ENCODE peak calls at places on chromosomes 12 and 14, in five cellular contexts. One of them, this sample, is unnamed.

GRCh38 chr14:100304825-100305445 is 1.3 kb downstream of the SLC25A29 start:
- DNase-seq in PC-3: peak
- DNase-seq in esophagus muscularis mucosa: no peak
- DNase-seq in fibroblast of the aortic adventitia: peak
- DNase-seq in HFF-Myc: no peak
- DNase-seq in this sample: peak

GRCh38 chr14:89828473-89829200 is 125.9 kb downstream of the EFCAB11 start:
- DNase-seq in PC-3: no peak
- DNase-seq in esophagus muscularis mucosa: no peak
- DNase-seq in fibroblast of the aortic adventitia: no peak
- DNase-seq in HFF-Myc: no peak
- DNase-seq in this sample: no peak

GRCh38 chr12:38911611-38912010 is 6.2 kb upstream of the CPNE8 start:
- DNase-seq in PC-3: peak
- DNase-seq in esophagus muscularis mucosa: no peak
- DNase-seq in fibroblast of the aortic adventitia: no peak
- DNase-seq in HFF-Myc: no peak
- DNase-seq in this sample: no peak

GRCh38 chr12:92845320-92845719 is 83.8 kb downstream of the EEA1 start:
- DNase-seq in PC-3: no peak
- DNase-seq in esophagus muscularis mucosa: no peak
- DNase-seq in fibroblast of the aortic adventitia: no peak
- DNase-seq in HFF-Myc: no peak
- DNase-seq in this sample: no peak

GRCh38 chr12:108642269-108642870 is 8.7 kb upstream of the SELPLG start:
- DNase-seq in PC-3: no peak
- DNase-seq in esophagus muscularis mucosa: no peak
- DNase-seq in fibroblast of the aortic adventitia: no peak
- DNase-seq in HFF-Myc: no peak
- DNase-seq in this sample: no peak

GRCh38 chr14:99971929-99972747 is 93.1 kb upstream of the EVL start:
- DNase-seq in PC-3: no peak
- DNase-seq in esophagus muscularis mucosa: no peak
- DNase-seq in fibroblast of the aortic adventitia: peak
- DNase-seq in HFF-Myc: no peak
- DNase-seq in this sample: peak

GRCh38 chr12:107574691-107575090 is 110.9 kb upstream of the PWP1 start:
- DNase-seq in PC-3: no peak
- DNase-seq in esophagus muscularis mucosa: no peak
- DNase-seq in fibroblast of the aortic adventitia: no peak
- DNase-seq in HFF-Myc: no peak
- DNase-seq in this sample: no peak

GRCh38 chr12:43882578-43883178 is 46.8 kb downstream of the TMEM117 start:
- DNase-seq in PC-3: peak
- DNase-seq in esophagus muscularis mucosa: no peak
- DNase-seq in fibroblast of the aortic adventitia: peak
- DNase-seq in HFF-Myc: peak
- DNase-seq in this sample: peak

GRCh38 chr12:47882796-47883546 is 21.8 kb downstream of the VDR start:
- DNase-seq in PC-3: no peak
- DNase-seq in esophagus muscularis mucosa: no peak
- DNase-seq in fibroblast of the aortic adventitia: no peak
- DNase-seq in HFF-Myc: no peak
- DNase-seq in this sample: peak

GRCh38 chr14:103730490-103731035 is 15.0 kb downstream of the ZFYVE21 start:
- DNase-seq in PC-3: no peak
- DNase-seq in esophagus muscularis mucosa: no peak
- DNase-seq in fibroblast of the aortic adventitia: no peak
- DNase-seq in HFF-Myc: no peak
- DNase-seq in this sample: no peak

GRCh38 chr12:108483213-108483920 is 31.7 kb upstream of the FICD start:
- DNase-seq in PC-3: no peak
- DNase-seq in esophagus muscularis mucosa: no peak
- DNase-seq in fibroblast of the aortic adventitia: no peak
- DNase-seq in HFF-Myc: no peak
- DNase-seq in this sample: peak

GRCh38 chr14:97723834-97724770 is 926.9 kb downstream of the VRK1 start:
- DNase-seq in PC-3: no peak
- DNase-seq in esophagus muscularis mucosa: no peak
- DNase-seq in fibroblast of the aortic adventitia: no peak
- DNase-seq in HFF-Myc: no peak
- DNase-seq in this sample: no peak

GRCh38 chr14:77469539-77469938 is 11.6 kb downstream of the AHSA1 start:
- DNase-seq in PC-3: no peak
- DNase-seq in esophagus muscularis mucosa: no peak
- DNase-seq in fibroblast of the aortic adventitia: no peak
- DNase-seq in HFF-Myc: no peak
- DNase-seq in this sample: no peak

GRCh38 chr14:101628471-101628966 is 67.2 kb downstream of the DIO3 start:
- DNase-seq in PC-3: peak
- DNase-seq in esophagus muscularis mucosa: no peak
- DNase-seq in fibroblast of the aortic adventitia: peak
- DNase-seq in HFF-Myc: peak
- DNase-seq in this sample: peak

GRCh38 chr12:66813137-66813867 is 134.4 kb upstream of the GRIP1 start:
- DNase-seq in PC-3: peak
- DNase-seq in esophagus muscularis mucosa: no peak
- DNase-seq in fibroblast of the aortic adventitia: no peak
- DNase-seq in HFF-Myc: no peak
- DNase-seq in this sample: peak

GRCh38 chr12:109221277-109221931 is 87.7 kb downstream of the FOXN4 start:
- DNase-seq in PC-3: no peak
- DNase-seq in esophagus muscularis mucosa: no peak
- DNase-seq in fibroblast of the aortic adventitia: no peak
- DNase-seq in HFF-Myc: no peak
- DNase-seq in this sample: no peak

GRCh38 chr12:14239935-14240872 is 125.3 kb upstream of the ATF7IP start:
- DNase-seq in PC-3: peak
- DNase-seq in esophagus muscularis mucosa: no peak
- DNase-seq in fibroblast of the aortic adventitia: no peak
- DNase-seq in HFF-Myc: no peak
- DNase-seq in this sample: no peak

GRCh38 chr12:109605599-109606228 is 32.1 kb downstream of the MVK start:
- DNase-seq in PC-3: no peak
- DNase-seq in esophagus muscularis mucosa: no peak
- DNase-seq in fibroblast of the aortic adventitia: no peak
- DNase-seq in HFF-Myc: no peak
- DNase-seq in this sample: no peak

GRCh38 chr12:120061815-120062214 is 54.7 kb downstream of the RAB35 start:
- DNase-seq in PC-3: no peak
- DNase-seq in esophagus muscularis mucosa: no peak
- DNase-seq in fibroblast of the aortic adventitia: no peak
- DNase-seq in HFF-Myc: no peak
- DNase-seq in this sample: no peak

GRCh38 chr14:96217381-96217913 is 12.8 kb downstream of the BDKRB2 start:
- DNase-seq in PC-3: no peak
- DNase-seq in esophagus muscularis mucosa: no peak
- DNase-seq in fibroblast of the aortic adventitia: no peak
- DNase-seq in HFF-Myc: no peak
- DNase-seq in this sample: no peak

GRCh38 chr14:103555559-103556337 is 6.7 kb downstream of the BAG5 start:
- DNase-seq in PC-3: no peak
- DNase-seq in esophagus muscularis mucosa: no peak
- DNase-seq in fibroblast of the aortic adventitia: no peak
- DNase-seq in HFF-Myc: no peak
- DNase-seq in this sample: no peak

GRCh38 chr14:39673141-39674133 is 241.2 kb upstream of the FBXO33 start:
- DNase-seq in PC-3: peak
- DNase-seq in esophagus muscularis mucosa: no peak
- DNase-seq in fibroblast of the aortic adventitia: no peak
- DNase-seq in HFF-Myc: no peak
- DNase-seq in this sample: peak

GRCh38 chr12:114903394-114903748 is 219.4 kb upstream of the TBX3 start:
- DNase-seq in PC-3: peak
- DNase-seq in esophagus muscularis mucosa: no peak
- DNase-seq in fibroblast of the aortic adventitia: no peak
- DNase-seq in HFF-Myc: no peak
- DNase-seq in this sample: no peak

GRCh38 chr12:2977776-2978175 is 18.6 kb downstream of the TEAD4 start:
- DNase-seq in PC-3: no peak
- DNase-seq in esophagus muscularis mucosa: no peak
- DNase-seq in fibroblast of the aortic adventitia: no peak
- DNase-seq in HFF-Myc: no peak
- DNase-seq in this sample: no peak

GRCh38 chr12:2691001-2691339 is 103.8 kb upstream of the FKBP4 start:
- DNase-seq in PC-3: no peak
- DNase-seq in esophagus muscularis mucosa: no peak
- DNase-seq in fibroblast of the aortic adventitia: no peak
- DNase-seq in HFF-Myc: no peak
- DNase-seq in this sample: no peak

GRCh38 chr14:101128478-101129450 is 225.2 kb upstream of the RTL1 start:
- DNase-seq in PC-3: no peak
- DNase-seq in esophagus muscularis mucosa: peak
- DNase-seq in fibroblast of the aortic adventitia: no peak
- DNase-seq in HFF-Myc: no peak
- DNase-seq in this sample: no peak

DNA sequence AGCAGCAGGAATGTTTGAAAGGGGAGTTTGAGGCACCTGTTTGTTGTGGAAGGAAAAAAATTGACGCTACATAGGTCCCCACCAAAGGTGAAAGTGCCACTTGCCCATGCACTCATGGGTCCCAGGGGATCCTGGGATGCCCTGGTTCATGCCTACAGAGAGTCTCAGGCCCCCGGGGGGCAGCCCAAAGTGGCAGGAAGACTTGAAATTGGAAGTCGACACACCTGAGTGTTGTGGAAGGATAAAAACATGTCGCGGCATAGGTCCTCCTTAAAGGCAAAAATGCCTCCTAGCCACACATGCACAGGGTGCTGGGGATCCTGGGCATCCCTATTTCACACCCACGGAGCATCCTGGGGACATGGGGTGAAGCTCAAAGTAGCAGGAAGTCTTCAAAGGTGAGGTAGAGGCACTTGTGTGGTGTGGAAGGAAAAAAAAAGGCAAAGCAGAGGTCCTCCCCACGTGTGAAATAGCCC is 576.1 kb downstream of the ALG10 start:
- DNase-seq in PC-3: no peak
- DNase-seq in esophagus muscularis mucosa: peak
- DNase-seq in fibroblast of the aortic adventitia: no peak
- DNase-seq in HFF-Myc: no peak
- DNase-seq in this sample: no peak
- TF ChIP-seq CTCF in PC-3: no peak
- TF ChIP-seq CTCF in esophagus muscularis mucosa: no peak
- TF ChIP-seq CTCF in fibroblast of the aortic adventitia: no peak
- TF ChIP-seq CTCF in HFF-Myc: no peak
- TF ChIP-seq CTCF in this sample: no peak

DNA sequence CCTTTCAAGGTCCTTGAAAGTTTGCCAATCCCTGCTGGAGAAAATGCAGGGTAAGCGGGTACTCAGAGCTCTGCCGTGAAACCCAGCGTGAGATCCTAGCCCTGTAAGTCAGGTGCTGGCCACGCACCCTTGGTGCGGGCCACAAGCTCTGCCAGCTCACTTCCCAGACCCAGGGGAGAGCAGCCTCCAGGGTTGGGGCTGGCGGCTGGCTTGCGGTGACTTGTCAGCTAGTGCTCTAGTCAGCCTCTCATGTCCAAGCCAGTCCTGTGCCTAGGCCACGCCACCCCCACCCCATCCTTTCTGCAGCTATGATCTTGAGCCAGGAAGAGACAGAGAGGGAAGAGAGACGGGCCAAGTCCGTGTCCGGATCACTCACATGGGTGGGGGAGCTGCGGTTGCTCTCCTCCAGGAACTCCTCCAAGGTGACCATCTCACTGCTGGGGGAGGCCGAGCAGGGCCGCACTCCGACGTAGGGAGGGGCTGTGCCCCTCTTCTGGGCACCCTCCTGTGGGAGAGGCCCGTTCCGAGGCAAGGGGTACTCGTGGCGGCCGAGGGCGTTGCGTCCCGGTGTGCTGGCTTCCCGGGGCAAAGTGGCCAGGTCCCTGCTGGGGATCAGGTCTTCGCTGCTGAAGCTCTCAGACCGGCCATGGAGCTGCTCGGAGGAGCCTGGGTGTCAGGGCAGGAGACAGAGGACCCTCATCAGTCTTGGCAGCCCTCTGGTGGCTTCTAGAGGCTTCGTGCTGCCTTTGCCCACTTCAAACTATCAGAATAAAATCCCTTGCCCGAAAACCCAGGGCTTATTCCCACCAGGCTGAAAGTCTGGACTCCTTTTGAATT is 33.3 kb upstream of the GPR68 start:
- DNase-seq in PC-3: no peak
- DNase-seq in esophagus muscularis mucosa: no peak
- DNase-seq in fibroblast of the aortic adventitia: no peak
- DNase-seq in HFF-Myc: no peak
- DNase-seq in this sample: peak
- TF ChIP-seq CTCF in PC-3: no peak
- TF ChIP-seq CTCF in esophagus muscularis mucosa: no peak
- TF ChIP-seq CTCF in fibroblast of the aortic adventitia: no peak
- TF ChIP-seq CTCF in HFF-Myc: no peak
- TF ChIP-seq CTCF in this sample: no peak

DNA sequence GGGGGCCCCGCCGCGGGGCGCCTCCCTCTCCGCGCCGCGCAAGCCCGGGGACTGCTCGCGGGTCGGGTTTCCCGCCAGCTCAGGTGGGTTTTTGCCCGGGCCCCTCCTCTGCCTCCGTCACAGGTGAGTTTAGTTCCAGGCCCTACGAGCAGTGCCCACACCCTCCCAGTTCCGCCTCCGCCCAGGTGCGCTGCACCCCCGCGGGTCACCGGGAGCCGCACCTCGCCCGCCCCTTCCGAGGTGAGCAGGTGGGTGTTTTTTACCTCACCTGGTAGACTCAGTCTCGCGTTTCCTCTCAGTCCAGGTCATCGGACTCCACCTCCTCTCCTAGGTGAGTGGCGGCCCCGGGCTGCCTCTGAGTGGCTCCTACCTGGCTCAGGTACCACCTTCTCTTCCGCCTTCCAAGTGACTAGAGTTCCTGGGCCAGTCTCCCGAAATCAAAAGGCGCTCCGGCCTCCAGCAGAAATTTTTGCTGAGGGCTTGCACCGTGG is at the start of gene TMEM30B:
- DNase-seq in PC-3: peak
- DNase-seq in esophagus muscularis mucosa: no peak
- DNase-seq in fibroblast of the aortic adventitia: no peak
- DNase-seq in HFF-Myc: no peak
- DNase-seq in this sample: no peak
- TF ChIP-seq CTCF in PC-3: no peak
- TF ChIP-seq CTCF in esophagus muscularis mucosa: no peak
- TF ChIP-seq CTCF in fibroblast of the aortic adventitia: no peak
- TF ChIP-seq CTCF in HFF-Myc: no peak
- TF ChIP-seq CTCF in this sample: no peak

DNA sequence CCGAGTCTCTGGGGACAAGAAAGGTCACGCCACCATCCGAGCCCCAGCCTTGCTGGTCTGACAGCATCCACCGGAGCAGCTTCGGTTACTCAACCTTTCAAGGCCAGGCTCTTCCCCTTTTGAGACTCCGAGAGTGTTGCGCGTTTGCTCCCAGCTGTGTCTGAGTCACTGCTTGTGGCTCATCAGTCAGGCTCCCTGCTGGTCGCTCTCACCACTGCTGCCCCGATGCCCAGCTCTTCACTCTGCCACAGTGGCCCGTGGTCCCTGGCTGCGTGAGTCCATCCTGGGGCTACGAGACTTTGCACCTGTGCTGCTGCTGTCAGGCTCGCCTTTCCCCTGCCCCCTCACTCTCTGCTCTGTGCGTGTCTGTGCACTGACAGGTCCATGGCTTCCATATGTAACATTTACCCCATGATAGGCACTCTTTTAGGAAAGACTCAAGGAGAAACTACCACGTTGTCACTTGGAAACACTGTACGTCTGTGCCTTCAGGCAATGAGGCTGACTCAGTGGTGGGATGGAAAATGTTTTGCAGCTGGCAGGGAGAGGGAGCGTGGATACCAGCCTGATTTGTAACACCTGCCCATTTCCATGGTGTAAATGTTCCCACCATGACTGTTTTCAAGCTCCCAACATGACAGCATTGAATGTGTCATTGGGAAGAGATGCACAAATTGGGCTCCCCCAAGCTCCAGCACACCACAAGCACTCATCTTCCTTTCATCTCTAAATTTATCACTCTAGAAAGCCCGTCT is 350.7 kb downstream of the TMEM132D start:
- DNase-seq in PC-3: no peak
- DNase-seq in esophagus muscularis mucosa: no peak
- DNase-seq in fibroblast of the aortic adventitia: no peak
- DNase-seq in HFF-Myc: no peak
- DNase-seq in this sample: peak
- TF ChIP-seq CTCF in PC-3: no peak
- TF ChIP-seq CTCF in esophagus muscularis mucosa: no peak
- TF ChIP-seq CTCF in fibroblast of the aortic adventitia: no peak
- TF ChIP-seq CTCF in HFF-Myc: no peak
- TF ChIP-seq CTCF in this sample: no peak

This sample was measured in MCF 10A.